ENCODE peak calls at places on chromosomes 2 and 18, in nine cellular contexts. F is RWPE1, Q is fibroblast of the aortic adventitia, T is NCI-H748 treated with DMSO at 0.1 percent for 48 hours, E is HT1080, W is naive B cell, H is GM20000, Z is heart left ventricle, Y is cardiac muscle cell. U is an unnamed sample.

GRCh38 chr2:226909131-226909530 is 73.3 kb downstream of the RHBDD1 start:
- DNase-seq in W (peak; percentile 44), E (no peak), Q (no peak), T (no peak), Z (no peak), H (no peak), Y (no peak), F (no peak), U (no peak)

GRCh38 chr18:8726963-8727730 is 21.8 kb downstream of the MTCL1 start:
- DNase-seq in F (no peak), Q (no peak), H (no peak), E (no peak), Z (no peak), W (no peak), T (no peak), Y (no peak), U (no peak)

GRCh38 chr2:183079335-183079775 is 808 bp downstream of the DUSP19 start:
- DNase-seq in Y (no peak), T (no peak), W (no peak), Z (no peak), E (no peak), H (no peak), Q (peak; percentile 54), F (no peak), U (no peak)

GRCh38 chr18:903703-904102 is 968 bp upstream of the ADCYAP1 start:
- DNase-seq in T (peak; percentile 40), F (peak; percentile 52), H (peak; percentile 48), Z (peak; percentile 48), Q (peak; percentile 59), W (no peak), Y (peak; percentile 83), E (peak; percentile 11), U (no peak)

GRCh38 chr18:34729264-34729663 is 19.2 kb downstream of the DTNA start:
- DNase-seq in Y (peak; percentile 71), Q (peak; percentile 37), T (no peak), H (peak; percentile 14), Z (no peak), W (no peak), E (peak; percentile 34), F (peak; percentile 18), U (peak; percentile 6)

GRCh38 chr2:236568068-236568921 is 1.3 kb upstream of the ACKR3 start:
- DNase-seq in E (no peak), Q (no peak), H (peak; percentile 83), F (no peak), T (no peak), Z (peak; percentile 66), W (peak; percentile 49), Y (peak; percentile 82), U (no peak)

GRCh38 chr2:101145406-101145805 is 5.8 kb downstream of the TBC1D8 start:
- DNase-seq in Y (peak; percentile 24), Q (peak; percentile 84), H (no peak), Z (no peak), W (no peak), E (peak; percentile 35), T (no peak), F (peak; percentile 62), U (peak; percentile 34)

GRCh38 chr18:5294113-5294617 is 1.4 kb downstream of the ZBTB14 start:
- DNase-seq in T (no peak), F (no peak), E (no peak), Q (no peak), H (no peak), W (no peak), Z (no peak), Y (no peak), U (no peak)

U was measured in NCI-H2081.